ENCODE peak calls at places on chromosomes 13 and 19, in five cellular contexts. V, U, Q, A and P are unnamed samples.

GRCh38 chr13:99075268-99076191 is 97.7 kb upstream of the DOCK9 start:
- DNase-seq in A (no peak), Q (no peak), V (no peak), U (no peak), P (no peak)

GRCh38 chr19:4548238-4548584 is 8.4 kb upstream of the LRG1 start:
- DNase-seq in Q (no peak), V (no peak), A (no peak), U (no peak), P (no peak)

GRCh38 chr19:38434549-38435051 is 1.1 kb downstream of the RYR1 start:
- DNase-seq in U (no peak), Q (no peak), A (no peak), V (peak), P (no peak)

GRCh38 chr19:35608250-35608649 is 4.3 kb upstream of the HAUS5 start:
- DNase-seq in A (no peak), U (no peak), Q (no peak), V (no peak), P (no peak)

GRCh38 chr13:77563110-77563509 is 27.6 kb downstream of the SCEL start:
- DNase-seq in Q (no peak), U (no peak), A (no peak), V (no peak), P (no peak)

GRCh38 chr19:45057444-45057843 is 18.6 kb downstream of the CLASRP start:
- DNase-seq in A (no peak), Q (no peak), V (no peak), U (no peak), P (no peak)

GRCh38 chr13:44651209-44651608 is 75.1 kb upstream of the TSC22D1 start:
- DNase-seq in V (no peak), Q (no peak), U (no peak), A (no peak), P (no peak)

GRCh38 chr19:46546194-46546896 is 50.7 kb upstream of the PNMA8B start:
- DNase-seq in A (no peak), V (peak), Q (no peak), U (peak), P (no peak)

GRCh38 chr19:12090807-12091206 is 26.3 kb downstream of the ZNF844 start:
- DNase-seq in U (no peak), A (peak), Q (peak), V (peak), P (no peak)

GRCh38 chr19:39587496-39587895 is 14.8 kb upstream of the LGALS13 start:
- DNase-seq in V (no peak), U (no peak), Q (no peak), A (no peak), P (no peak)

GRCh38 chr19:46924874-46925547 is 64.2 kb downstream of the ARHGAP35 start:
- DNase-seq in U (peak), V (peak), Q (no peak), A (no peak), P (no peak)

GRCh38 chr19:46776927-46777911 is 11.2 kb downstream of the SLC1A5 start:
- DNase-seq in Q (no peak), U (peak), V (no peak), A (no peak), P (no peak)

GRCh38 chr13:73715114-73715909 is 418.9 kb downstream of the KLF12 start:
- DNase-seq in U (no peak), Q (no peak), V (no peak), A (no peak), P (no peak)

GRCh38 chr13:30734434-30734833 is 909 bp upstream of the ALOX5AP start:
- DNase-seq in U (peak), Q (peak), A (no peak), V (no peak), P (no peak)

GRCh38 chr13:83733293-83733692 is 149.0 kb downstream of the SLITRK1 start:
- DNase-seq in V (no peak), U (no peak), Q (no peak), A (no peak), P (no peak)

GRCh38 chr13:96796234-96796633 is 198.0 kb downstream of the OXGR1 start:
- DNase-seq in V (no peak), Q (no peak), U (no peak), A (no peak), P (no peak)

GRCh38 chr19:46932346-46932745 is 71.5 kb downstream of the ARHGAP35 start:
- DNase-seq in U (peak), Q (no peak), V (no peak), A (no peak), P (no peak)

GRCh38 chr19:33819496-33819874 is 22.8 kb downstream of the KCTD15 start:
- DNase-seq in V (no peak), U (no peak), Q (no peak), A (no peak), P (no peak)

GRCh38 chr13:94617389-94618000 is 15.8 kb downstream of the GPR180 start:
- DNase-seq in U (no peak), Q (no peak), V (no peak), A (no peak), P (no peak)

GRCh38 chr13:30679483-30680330 is 55.6 kb upstream of the ALOX5AP start:
- DNase-seq in A (no peak), Q (no peak), U (peak), V (no peak), P (no peak)

GRCh38 chr19:37594064-37594981 is at the start of the genes ZNF540 and ZNF571:
- DNase-seq in V (peak), Q (peak), U (peak), A (peak), P (peak)

GRCh38 chr13:109180905-109181425 is 551.6 kb downstream of the MYO16 start:
- DNase-seq in A (no peak), V (no peak), Q (peak), U (no peak), P (no peak)

GRCh38 chr13:98510156-98510509 is 66.8 kb downstream of the STK24 start:
- DNase-seq in A (no peak), Q (no peak), U (no peak), V (no peak), P (no peak)

GRCh38 chr19:49453013-49453756 is at the start of gene ALDH16A1:
- DNase-seq in Q (peak), U (peak), A (peak), V (peak), P (peak)
- TF ChIP-seq CTCF in Q (no peak), U (no peak), A (no peak), V (no peak), P (no peak)

GRCh38 chr19:40808021-40808325 is 9.0 kb downstream of the EGLN2 start:
- DNase-seq in A (no peak), Q (no peak), V (no peak), U (no peak), P (no peak)

GRCh38 chr19:40805258-40805868 is 6.4 kb downstream of the EGLN2 start:
- DNase-seq in A (no peak), V (peak), U (no peak), Q (no peak), P (no peak)

GRCh38 chr19:40808497-40808896 is 9.5 kb downstream of the EGLN2 start:
- DNase-seq in Q (no peak), U (no peak), A (no peak), V (no peak), P (no peak)

GRCh38 chr19:40806385-40807146 is 7.6 kb downstream of the EGLN2 start:
- DNase-seq in Q (peak), V (peak), U (peak), A (peak), P (peak)

DNA sequence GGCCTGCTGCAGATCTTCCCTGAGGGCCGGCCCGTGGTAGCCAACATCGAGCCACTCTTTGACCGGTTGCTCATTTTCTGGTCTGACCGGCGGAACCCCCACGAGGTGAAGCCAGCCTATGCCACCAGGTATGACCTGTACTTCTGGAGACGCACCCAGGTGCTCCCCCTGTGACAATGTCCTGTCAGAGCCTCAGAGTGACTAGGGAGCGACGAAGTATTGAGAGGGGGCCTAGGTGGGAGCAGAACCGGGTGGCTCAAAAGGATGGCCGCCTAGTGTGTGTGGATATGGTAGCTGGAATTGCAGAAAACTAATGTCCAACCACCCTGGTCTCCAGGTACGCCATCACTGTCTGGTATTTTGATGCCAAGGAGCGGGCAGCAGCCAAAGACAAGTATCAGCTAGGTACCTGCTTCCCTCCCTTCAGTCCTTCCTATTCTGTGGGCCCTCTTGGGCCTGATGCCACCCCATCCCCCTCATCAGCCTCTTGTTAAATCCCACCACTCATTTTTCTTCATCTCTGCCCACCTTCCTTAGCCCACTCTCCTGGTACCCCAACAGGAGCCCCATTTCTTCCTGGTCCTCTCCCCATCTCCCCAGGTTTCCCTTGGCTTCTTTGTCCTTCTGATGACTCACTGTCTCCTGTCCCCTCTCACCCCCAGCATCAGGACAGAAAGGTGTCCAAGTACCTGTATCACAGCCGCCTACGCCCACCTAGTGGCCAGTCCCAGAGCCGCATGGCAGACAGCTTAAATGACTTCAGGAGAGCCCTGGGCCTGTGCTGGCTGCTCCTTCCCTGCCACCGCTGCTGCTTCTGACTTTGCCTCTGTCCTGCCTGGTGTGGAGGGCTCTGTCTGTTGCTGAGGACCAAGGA is 8.4 kb downstream of the EGLN2 start:
- DNase-seq in A (no peak), U (peak), Q (no peak), V (peak), P (no peak)
- TF ChIP-seq CTCF in A (peak), U (no peak), Q (peak), V (peak), P (no peak)

GRCh38 chr13:33446821-33447481 is 161.4 kb upstream of the STARD13 start:
- DNase-seq in V (no peak), A (no peak), U (peak), Q (no peak), P (no peak)

GRCh38 chr13:33445476-33445875 is 159.9 kb upstream of the STARD13 start:
- DNase-seq in Q (no peak), A (no peak), V (no peak), U (no peak), P (no peak)

GRCh38 chr13:33435207-33435606 is 149.7 kb upstream of the STARD13 start:
- DNase-seq in A (no peak), Q (no peak), V (no peak), U (no peak), P (no peak)

GRCh38 chr13:33445024-33445423 is 159.5 kb upstream of the STARD13 start:
- DNase-seq in V (no peak), U (no peak), A (no peak), Q (no peak), P (no peak)

DNA sequence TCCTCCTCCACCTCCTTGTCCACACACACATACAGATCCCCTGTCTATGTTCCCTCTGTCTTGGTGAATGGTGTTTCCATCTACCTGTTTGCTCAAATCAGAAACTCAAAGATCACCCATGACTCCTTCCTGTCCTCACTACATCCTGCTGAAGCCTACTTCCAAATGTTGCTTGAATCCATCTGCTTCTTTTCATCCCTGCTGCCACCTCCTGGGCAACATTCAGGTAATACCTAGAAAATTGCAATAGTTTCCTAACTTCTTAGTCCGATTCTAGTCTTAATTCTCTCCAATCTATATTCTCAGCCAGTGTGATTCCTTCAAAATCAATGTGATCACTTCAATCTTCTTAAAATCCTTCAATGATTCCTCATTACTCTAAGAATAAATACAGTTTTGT is 155.5 kb upstream of the STARD13 start:
- DNase-seq in V (peak), A (no peak), Q (no peak), U (peak), P (no peak)
- TF ChIP-seq CTCF in V (no peak), A (no peak), Q (peak), U (no peak), P (no peak)

GRCh38 chr19:18319591-18320135 is 3.2 kb downstream of the LSM4 start:
- DNase-seq in Q (no peak), V (peak), U (no peak), A (no peak), P (no peak)

GRCh38 chr19:18322318-18322758 is 538 bp downstream of the LSM4 start:
- DNase-seq in Q (no peak), V (peak), A (no peak), U (peak), P (no peak)

GRCh38 chr19:18321729-18322091 is 1.2 kb downstream of the LSM4 start:
- DNase-seq in U (no peak), Q (no peak), A (no peak), V (no peak), P (no peak)

GRCh38 chr19:18320865-18321728 is 1.8 kb downstream of the LSM4 start:
- DNase-seq in Q (no peak), V (peak), A (no peak), U (no peak), P (no peak)

GRCh38 chr19:18322759-18323460 is at the start of gene LSM4:
- DNase-seq in Q (peak), V (peak), U (peak), A (peak), P (peak)
- TF ChIP-seq CTCF in Q (peak), V (no peak), U (peak), A (no peak), P (no peak)

DNA sequence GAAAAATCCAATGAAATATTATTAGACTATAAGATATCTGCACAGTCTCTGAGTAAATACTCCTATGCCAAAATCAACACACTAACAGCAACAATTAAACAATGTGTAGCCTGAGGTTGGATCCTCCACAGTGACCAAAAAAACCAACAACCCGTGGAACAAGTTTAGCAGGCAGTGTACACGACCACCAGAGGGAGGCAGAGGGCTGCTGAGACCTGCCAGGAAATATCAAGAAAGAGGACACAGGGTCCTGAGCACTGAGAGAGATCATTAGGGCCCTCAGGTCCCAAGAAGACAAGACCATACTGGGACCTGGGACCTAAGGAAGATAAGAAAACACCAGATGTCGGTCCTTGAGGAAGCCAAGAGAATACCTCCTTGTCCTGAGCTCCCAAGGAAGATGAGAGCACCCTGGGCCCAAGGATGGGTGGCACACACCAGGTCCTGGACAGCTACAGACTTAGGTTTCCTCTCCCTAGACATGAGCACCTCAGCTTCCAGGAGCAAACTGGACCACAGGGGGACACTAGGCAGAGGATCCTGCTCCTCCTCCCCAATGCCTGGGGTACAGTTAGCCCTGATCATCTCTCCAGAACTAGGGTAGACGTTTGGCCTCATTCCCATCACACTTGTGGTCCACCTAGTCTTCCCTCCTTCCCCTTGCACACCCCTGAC is 822 bp upstream of the ZNF274 start:
- DNase-seq in A (no peak), Q (no peak), U (no peak), V (peak), P (no peak)
- TF ChIP-seq CTCF in A (no peak), Q (peak), U (peak), V (no peak), P (no peak)

DNA sequence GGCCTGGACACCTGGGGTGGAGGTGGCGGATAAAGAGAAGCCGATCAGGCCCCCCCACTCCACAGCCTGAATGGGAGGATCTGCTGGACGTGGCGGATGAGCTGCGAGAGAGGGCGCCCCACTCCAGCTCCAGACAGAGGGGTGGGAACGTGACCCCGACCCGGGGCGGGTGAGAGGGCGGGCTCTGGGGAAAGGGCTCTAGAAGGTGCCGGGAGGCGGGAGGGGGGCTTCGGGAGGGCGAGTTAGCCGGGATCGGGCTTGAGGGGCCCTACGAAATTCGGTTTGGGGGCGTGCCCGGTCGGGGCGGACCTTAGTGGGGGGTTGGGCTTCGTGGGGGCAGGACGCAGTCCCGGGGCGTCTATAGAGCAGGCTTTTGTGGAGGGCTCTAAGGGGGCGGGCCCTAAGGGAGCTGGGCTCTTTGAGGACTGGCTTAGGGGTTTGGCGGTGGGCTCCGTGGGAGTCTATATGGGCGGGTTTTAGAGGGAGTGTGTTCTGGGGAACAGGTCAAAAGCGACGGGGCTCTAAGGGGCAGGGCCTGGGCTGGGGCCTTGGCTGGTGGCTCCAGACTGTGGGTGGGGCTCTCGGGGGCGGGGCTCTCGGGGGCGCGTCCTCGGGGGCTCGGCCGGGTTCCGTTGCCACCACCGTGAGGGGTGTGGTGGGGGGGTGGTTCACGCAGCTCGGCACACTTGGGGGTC is 4.1 kb upstream of the NANOS3 start:
- DNase-seq in V (peak), Q (no peak), A (no peak), U (no peak), P (no peak)
- TF ChIP-seq CTCF in V (no peak), Q (no peak), A (no peak), U (peak), P (no peak)

GRCh38 chr19:1601613-1602064 is 3.6 kb downstream of the UQCR11 start:
- DNase-seq in V (no peak), U (no peak), Q (no peak), A (no peak), P (no peak)
- TF ChIP-seq CTCF in V (no peak), U (no peak), Q (peak), A (no peak), P (no peak)

GRCh38 chr19:30783936-30784335 is 411.8 kb downstream of the ZNF536 start:
- DNase-seq in A (no peak), V (no peak), Q (no peak), U (no peak), P (no peak)

GRCh38 chr19:30788105-30788765 is 416.1 kb downstream of the ZNF536 start:
- DNase-seq in V (no peak), U (no peak), A (no peak), Q (no peak), P (no peak)

GRCh38 chr19:30783212-30783611 is 411.0 kb downstream of the ZNF536 start:
- DNase-seq in Q (no peak), A (no peak), V (no peak), U (no peak), P (no peak)

GRCh38 chr19:30784850-30785459 is 412.8 kb downstream of the ZNF536 start:
- DNase-seq in A (no peak), U (no peak), Q (no peak), V (peak), P (no peak)

DNA sequence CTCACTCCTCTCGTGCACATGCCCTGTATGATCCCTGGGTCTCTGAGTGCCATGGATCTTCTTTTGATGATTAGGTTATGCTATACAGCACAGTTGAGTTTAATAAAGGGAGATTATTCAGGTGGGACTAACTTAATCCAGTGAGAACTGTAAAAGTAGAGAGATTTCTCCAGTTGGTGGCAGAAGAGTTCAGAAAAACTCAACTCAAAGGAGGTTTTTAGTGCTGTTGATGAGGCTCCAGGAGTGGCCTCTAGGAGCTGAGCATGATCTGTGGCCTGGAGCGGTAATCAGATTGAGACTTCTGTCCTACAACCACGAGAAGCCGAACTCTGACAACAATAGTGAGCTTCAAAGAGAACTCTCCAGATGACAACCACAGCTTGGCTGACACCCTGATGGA is 413.5 kb downstream of the ZNF536 start:
- DNase-seq in A (no peak), U (no peak), V (no peak), Q (no peak), P (no peak)
- TF ChIP-seq CTCF in A (no peak), U (no peak), V (no peak), Q (no peak), P (no peak)

GRCh38 chr13:110953833-110954532 is 39.1 kb upstream of the ANKRD10 start:
- DNase-seq in U (no peak), Q (no peak), A (no peak), V (no peak), P (no peak)

GRCh38 chr13:110953416-110953815 is 38.5 kb upstream of the ANKRD10 start:
- DNase-seq in U (no peak), A (no peak), V (no peak), Q (no peak), P (no peak)

GRCh38 chr13:110957931-110958330 is 43.1 kb upstream of the ANKRD10 start:
- DNase-seq in V (no peak), U (no peak), Q (no peak), A (no peak), P (no peak)

GRCh38 chr13:110960219-110960618 is 45.4 kb upstream of the ANKRD10 start:
- DNase-seq in Q (no peak), U (no peak), V (no peak), A (no peak), P (no peak)

GRCh38 chr13:110957181-110957884 is 42.5 kb upstream of the ANKRD10 start:
- DNase-seq in V (no peak), U (no peak), Q (no peak), A (no peak), P (no peak)
- TF ChIP-seq CTCF in V (no peak), U (no peak), Q (peak), A (no peak), P (no peak)

GRCh38 chr19:18203863-18204393 is at the start of gene RAB3A:
- DNase-seq in U (peak), Q (peak), V (peak), A (peak), P (peak)
- TF ChIP-seq CTCF in U (no peak), Q (no peak), V (no peak), A (no peak), P (no peak)